ENCODE peak calls at places on chromosome 16, in nine cellular contexts. One of them, this sample, is unnamed.
A peak's percentile ranks its signal among the peaks of the same experiment; 100 is the strongest.

GRCh38 chr16:54284931-54285413 is 1.6 kb downstream of the IRX3 start:
- DNase-seq in MM.1S: no peak
- DNase-seq in body of pancreas: no peak
- DNase-seq in thoracic aorta: no peak
- DNase-seq in ascending aorta: no peak
- DNase-seq in stomach: no peak
- DNase-seq in A549: no peak
- DNase-seq in upper lobe of left lung: no peak
- DNase-seq in neural progenitor cell: peak; percentile 46
- DNase-seq in this sample: peak; percentile 76

GRCh38 chr16:19911747-19912146 is 27.1 kb upstream of the GPRC5B start:
- DNase-seq in MM.1S: no peak
- DNase-seq in body of pancreas: no peak
- DNase-seq in thoracic aorta: no peak
- DNase-seq in ascending aorta: no peak
- DNase-seq in stomach: no peak
- DNase-seq in A549: no peak
- DNase-seq in upper lobe of left lung: no peak
- DNase-seq in neural progenitor cell: no peak
- DNase-seq in this sample: no peak

GRCh38 chr16:57614546-57615343 is 13.7 kb upstream of the ADGRG1 start:
- DNase-seq in MM.1S: no peak
- DNase-seq in body of pancreas: no peak
- DNase-seq in thoracic aorta: no peak
- DNase-seq in ascending aorta: no peak
- DNase-seq in stomach: peak; percentile 25
- DNase-seq in A549: no peak
- DNase-seq in upper lobe of left lung: no peak
- DNase-seq in neural progenitor cell: no peak
- DNase-seq in this sample: peak; percentile 74

GRCh38 chr16:87816507-87817100 is 50.8 kb upstream of the KLHDC4 start:
- DNase-seq in MM.1S: no peak
- DNase-seq in body of pancreas: no peak
- DNase-seq in thoracic aorta: no peak
- DNase-seq in ascending aorta: no peak
- DNase-seq in stomach: no peak
- DNase-seq in A549: no peak
- DNase-seq in upper lobe of left lung: no peak
- DNase-seq in neural progenitor cell: no peak
- DNase-seq in this sample: no peak

GRCh38 chr16:75424096-75424762 is 9.1 kb downstream of the CFDP1 start:
- DNase-seq in MM.1S: no peak
- DNase-seq in body of pancreas: no peak
- DNase-seq in thoracic aorta: no peak
- DNase-seq in ascending aorta: no peak
- DNase-seq in stomach: no peak
- DNase-seq in A549: no peak
- DNase-seq in upper lobe of left lung: no peak
- DNase-seq in neural progenitor cell: no peak
- DNase-seq in this sample: no peak

GRCh38 chr16:87608400-87608985 is 6.2 kb downstream of the JPH3 start:
- DNase-seq in MM.1S: peak; percentile 6
- DNase-seq in body of pancreas: peak; percentile 50
- DNase-seq in thoracic aorta: no peak
- DNase-seq in ascending aorta: no peak
- DNase-seq in stomach: peak; percentile 49
- DNase-seq in A549: no peak
- DNase-seq in upper lobe of left lung: no peak
- DNase-seq in neural progenitor cell: peak; percentile 87
- DNase-seq in this sample: no peak

GRCh38 chr16:3819741-3820724 is 60.5 kb downstream of the CREBBP start:
- DNase-seq in MM.1S: no peak
- DNase-seq in body of pancreas: peak; percentile 63
- DNase-seq in thoracic aorta: no peak
- DNase-seq in ascending aorta: no peak
- DNase-seq in stomach: peak; percentile 38
- DNase-seq in A549: peak; percentile 31
- DNase-seq in upper lobe of left lung: no peak
- DNase-seq in neural progenitor cell: no peak
- DNase-seq in this sample: no peak

GRCh38 chr16:11783319-11784047 is 13.6 kb downstream of the ZC3H7A start:
- DNase-seq in MM.1S: peak; percentile 70
- DNase-seq in body of pancreas: no peak
- DNase-seq in thoracic aorta: no peak
- DNase-seq in ascending aorta: no peak
- DNase-seq in stomach: no peak
- DNase-seq in A549: no peak
- DNase-seq in upper lobe of left lung: no peak
- DNase-seq in neural progenitor cell: no peak
- DNase-seq in this sample: no peak

GRCh38 chr16:85171004-85171808 is 58.9 kb upstream of the CIBAR2 start:
- DNase-seq in MM.1S: no peak
- DNase-seq in body of pancreas: no peak
- DNase-seq in thoracic aorta: no peak
- DNase-seq in ascending aorta: no peak
- DNase-seq in stomach: no peak
- DNase-seq in A549: no peak
- DNase-seq in upper lobe of left lung: peak; percentile 79
- DNase-seq in neural progenitor cell: no peak
- DNase-seq in this sample: no peak

GRCh38 chr16:85171809-85172464 is 59.7 kb upstream of the CIBAR2 start:
- DNase-seq in MM.1S: no peak
- DNase-seq in body of pancreas: no peak
- DNase-seq in thoracic aorta: no peak
- DNase-seq in ascending aorta: no peak
- DNase-seq in stomach: no peak
- DNase-seq in A549: no peak
- DNase-seq in upper lobe of left lung: no peak
- DNase-seq in neural progenitor cell: no peak
- DNase-seq in this sample: no peak

GRCh38 chr16:85173077-85173980 is 61.1 kb upstream of the CIBAR2 start:
- DNase-seq in MM.1S: no peak
- DNase-seq in body of pancreas: no peak
- DNase-seq in thoracic aorta: no peak
- DNase-seq in ascending aorta: no peak
- DNase-seq in stomach: no peak
- DNase-seq in A549: peak; percentile 70
- DNase-seq in upper lobe of left lung: no peak
- DNase-seq in neural progenitor cell: peak; percentile 31
- DNase-seq in this sample: no peak

GRCh38 chr16:85173981-85174751 is 61.9 kb upstream of the CIBAR2 start:
- DNase-seq in MM.1S: no peak
- DNase-seq in body of pancreas: peak; percentile 71
- DNase-seq in thoracic aorta: no peak
- DNase-seq in ascending aorta: no peak
- DNase-seq in stomach: peak; percentile 68
- DNase-seq in A549: peak; percentile 76
- DNase-seq in upper lobe of left lung: no peak
- DNase-seq in neural progenitor cell: peak; percentile 51
- DNase-seq in this sample: no peak

GRCh38 chr16:85172465-85173071 is 60.3 kb upstream of the CIBAR2 start:
- DNase-seq in MM.1S: no peak
- DNase-seq in body of pancreas: peak; percentile 81
- DNase-seq in thoracic aorta: no peak
- DNase-seq in ascending aorta: no peak
- DNase-seq in stomach: no peak
- DNase-seq in A549: peak; percentile 66
- DNase-seq in upper lobe of left lung: no peak
- DNase-seq in neural progenitor cell: peak; percentile 69
- DNase-seq in this sample: no peak
- TF ChIP-seq CTCF in MM.1S: no peak
- TF ChIP-seq CTCF in body of pancreas: peak; percentile 70
- TF ChIP-seq CTCF in thoracic aorta: no peak
- TF ChIP-seq CTCF in ascending aorta: peak; percentile 31
- TF ChIP-seq CTCF in stomach: peak; percentile 15
- TF ChIP-seq CTCF in A549: peak; percentile 9
- TF ChIP-seq CTCF in upper lobe of left lung: peak; percentile 42
- TF ChIP-seq CTCF in neural progenitor cell: peak; percentile 58
- TF ChIP-seq CTCF in this sample: peak; percentile 5

GRCh38 chr16:86574646-86575045 is 3.7 kb upstream of the FOXL1 start:
- DNase-seq in MM.1S: no peak
- DNase-seq in body of pancreas: no peak
- DNase-seq in thoracic aorta: no peak
- DNase-seq in ascending aorta: no peak
- DNase-seq in stomach: no peak
- DNase-seq in A549: no peak
- DNase-seq in upper lobe of left lung: no peak
- DNase-seq in neural progenitor cell: no peak
- DNase-seq in this sample: no peak

GRCh38 chr16:86575095-86575685 is 3.2 kb upstream of the FOXL1 start:
- DNase-seq in MM.1S: no peak
- DNase-seq in body of pancreas: no peak
- DNase-seq in thoracic aorta: no peak
- DNase-seq in ascending aorta: no peak
- DNase-seq in stomach: no peak
- DNase-seq in A549: no peak
- DNase-seq in upper lobe of left lung: no peak
- DNase-seq in neural progenitor cell: no peak
- DNase-seq in this sample: peak; percentile 32

GRCh38 chr16:86577314-86577971 is 906 bp upstream of the FOXL1 start:
- DNase-seq in MM.1S: no peak
- DNase-seq in body of pancreas: no peak
- DNase-seq in thoracic aorta: no peak
- DNase-seq in ascending aorta: no peak
- DNase-seq in stomach: no peak
- DNase-seq in A549: no peak
- DNase-seq in upper lobe of left lung: no peak
- DNase-seq in neural progenitor cell: no peak
- DNase-seq in this sample: no peak

GRCh38 chr16:86576591-86577313 is 1.6 kb upstream of the FOXL1 start:
- DNase-seq in MM.1S: no peak
- DNase-seq in body of pancreas: no peak
- DNase-seq in thoracic aorta: no peak
- DNase-seq in ascending aorta: no peak
- DNase-seq in stomach: no peak
- DNase-seq in A549: no peak
- DNase-seq in upper lobe of left lung: peak; percentile 81
- DNase-seq in neural progenitor cell: no peak
- DNase-seq in this sample: no peak

DNA sequence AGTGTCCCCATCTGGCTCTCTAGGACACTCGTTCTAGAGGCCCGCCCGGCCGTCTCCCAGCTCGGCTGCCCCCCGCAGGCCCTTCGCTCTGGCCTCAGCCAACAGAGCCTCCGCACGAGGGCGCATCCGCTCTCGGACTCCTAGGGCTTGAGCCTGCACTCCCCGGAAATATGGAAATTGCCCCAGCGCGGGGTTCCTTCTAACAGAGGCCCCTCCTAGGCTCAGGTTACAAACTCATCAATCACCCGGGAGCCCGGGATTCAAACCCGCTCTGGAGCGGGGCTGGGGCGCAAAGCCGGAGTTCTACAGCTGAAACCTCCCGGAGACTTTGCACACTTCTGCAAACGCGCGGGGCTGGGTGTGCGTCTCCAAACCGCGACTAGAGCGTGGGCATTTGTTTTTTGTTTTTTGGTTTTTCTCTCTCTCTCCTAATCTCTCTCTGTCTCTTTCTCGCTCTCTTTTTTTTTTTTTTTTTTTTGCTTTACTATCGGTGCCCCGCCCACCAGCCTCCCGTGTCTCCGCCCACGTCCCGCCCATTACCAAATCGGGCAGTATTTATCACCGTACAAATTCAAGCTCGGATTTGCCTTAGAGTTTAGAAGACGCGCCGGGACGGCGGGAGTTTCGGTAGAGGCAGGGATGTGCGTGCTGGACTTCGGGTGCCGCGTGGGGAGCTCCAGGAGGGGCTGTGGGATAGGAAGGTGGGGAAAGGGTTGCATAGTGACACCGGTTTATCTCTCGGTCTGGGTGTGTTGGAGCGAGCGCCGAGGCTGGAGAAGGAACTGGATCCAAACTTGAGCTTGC is 2.4 kb upstream of the FOXL1 start:
- DNase-seq in MM.1S: no peak
- DNase-seq in body of pancreas: peak; percentile 46
- DNase-seq in thoracic aorta: peak; percentile 79
- DNase-seq in ascending aorta: peak; percentile 75
- DNase-seq in stomach: peak; percentile 55
- DNase-seq in A549: peak; percentile 67
- DNase-seq in upper lobe of left lung: peak; percentile 88
- DNase-seq in neural progenitor cell: peak; percentile 97
- DNase-seq in this sample: no peak
- H3K4me1 ChIP-seq in MM.1S: no peaks in the 10 kb centered on the region
- H3K4me1 ChIP-seq in body of pancreas: peaks cover 24% of the 10 kb centered on the region
- H3K4me1 ChIP-seq in thoracic aorta: peaks cover 71% of the 10 kb centered on the region
- H3K4me1 ChIP-seq in ascending aorta: peaks cover 53% of the 10 kb centered on the region
- H3K4me1 ChIP-seq in stomach: peaks cover 36% of the 10 kb centered on the region
- H3K4me1 ChIP-seq in A549: no peaks in the 10 kb centered on the region
- H3K4me1 ChIP-seq in upper lobe of left lung: peaks cover 41% of the 10 kb centered on the region
- H3K4me1 ChIP-seq in neural progenitor cell: peaks cover 12% of the 10 kb centered on the region
- H3K4me1 ChIP-seq in this sample: peaks cover 31% of the 10 kb centered on the region

GRCh38 chr16:662597-662996 is 5.3 kb upstream of the RHOT2 start:
- DNase-seq in MM.1S: no peak
- DNase-seq in body of pancreas: no peak
- DNase-seq in thoracic aorta: no peak
- DNase-seq in ascending aorta: no peak
- DNase-seq in stomach: no peak
- DNase-seq in A549: no peak
- DNase-seq in upper lobe of left lung: no peak
- DNase-seq in neural progenitor cell: no peak
- DNase-seq in this sample: no peak

GRCh38 chr16:660459-661183 is 7.3 kb upstream of the RHOT2 start:
- DNase-seq in MM.1S: peak; percentile 90
- DNase-seq in body of pancreas: peak; percentile 99
- DNase-seq in thoracic aorta: no peak
- DNase-seq in ascending aorta: no peak
- DNase-seq in stomach: peak; percentile 97
- DNase-seq in A549: peak; percentile 70
- DNase-seq in upper lobe of left lung: peak; percentile 94
- DNase-seq in neural progenitor cell: peak; percentile 97
- DNase-seq in this sample: peak; percentile 93

GRCh38 chr16:662095-662494 is 5.8 kb upstream of the RHOT2 start:
- DNase-seq in MM.1S: no peak
- DNase-seq in body of pancreas: no peak
- DNase-seq in thoracic aorta: no peak
- DNase-seq in ascending aorta: no peak
- DNase-seq in stomach: no peak
- DNase-seq in A549: no peak
- DNase-seq in upper lobe of left lung: no peak
- DNase-seq in neural progenitor cell: no peak
- DNase-seq in this sample: no peak

GRCh38 chr16:660132-660458 is 7.8 kb upstream of the RHOT2 start:
- DNase-seq in MM.1S: no peak
- DNase-seq in body of pancreas: no peak
- DNase-seq in thoracic aorta: no peak
- DNase-seq in ascending aorta: no peak
- DNase-seq in stomach: no peak
- DNase-seq in A549: no peak
- DNase-seq in upper lobe of left lung: no peak
- DNase-seq in neural progenitor cell: no peak
- DNase-seq in this sample: no peak

DNA sequence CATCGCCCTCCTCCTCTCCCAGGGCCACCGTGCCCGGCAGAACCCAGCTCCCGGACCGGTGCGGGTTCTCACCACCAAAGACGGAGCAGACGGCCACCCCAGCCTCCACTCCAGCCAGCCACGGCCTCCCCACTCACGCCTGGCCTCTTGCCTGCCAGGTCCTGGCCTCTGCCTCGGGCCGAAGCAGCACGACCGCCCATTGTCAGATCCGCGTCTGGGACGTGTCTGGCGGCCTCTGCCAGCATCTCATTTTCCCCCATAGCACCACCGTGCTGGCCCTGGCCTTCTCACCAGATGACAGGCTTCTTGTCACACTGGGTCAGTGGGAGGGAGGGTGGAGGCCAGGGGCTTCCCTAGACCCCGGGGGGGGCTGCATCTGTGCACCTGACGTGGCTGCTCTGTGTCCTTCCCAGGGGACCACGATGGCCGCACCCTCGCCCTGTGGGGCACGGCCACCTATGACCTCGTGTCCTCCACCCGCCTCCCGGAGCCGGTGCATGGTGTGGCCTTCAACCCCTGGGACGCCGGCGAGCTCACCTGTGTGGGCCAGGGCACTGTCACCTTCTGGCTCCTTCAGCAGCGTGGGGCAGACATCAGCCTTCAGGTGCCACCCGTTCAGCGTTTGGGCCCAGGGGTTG is 6.6 kb upstream of the RHOT2 start:
- DNase-seq in MM.1S: no peak
- DNase-seq in body of pancreas: no peak
- DNase-seq in thoracic aorta: no peak
- DNase-seq in ascending aorta: no peak
- DNase-seq in stomach: no peak
- DNase-seq in A549: no peak
- DNase-seq in upper lobe of left lung: no peak
- DNase-seq in neural progenitor cell: no peak
- DNase-seq in this sample: no peak
- TF ChIP-seq CTCF in MM.1S: no peak
- TF ChIP-seq CTCF in body of pancreas: no peak
- TF ChIP-seq CTCF in thoracic aorta: no peak
- TF ChIP-seq CTCF in ascending aorta: no peak
- TF ChIP-seq CTCF in stomach: no peak
- TF ChIP-seq CTCF in A549: no peak
- TF ChIP-seq CTCF in upper lobe of left lung: no peak
- TF ChIP-seq CTCF in neural progenitor cell: no peak
- TF ChIP-seq CTCF in this sample: no peak

GRCh38 chr16:29820271-29820701 is at the start of gene MVP:
- DNase-seq in MM.1S: peak; percentile 78
- DNase-seq in body of pancreas: peak; percentile 83
- DNase-seq in thoracic aorta: no peak
- DNase-seq in ascending aorta: no peak
- DNase-seq in stomach: peak; percentile 78
- DNase-seq in A549: peak; percentile 74
- DNase-seq in upper lobe of left lung: peak; percentile 69
- DNase-seq in neural progenitor cell: no peak
- DNase-seq in this sample: no peak
- H3K4me1 ChIP-seq in MM.1S: peaks cover 46% of the 10 kb centered on the region
- H3K4me1 ChIP-seq in body of pancreas: peaks cover 82% of the 10 kb centered on the region
- H3K4me1 ChIP-seq in thoracic aorta: peaks cover 74% of the 10 kb centered on the region
- H3K4me1 ChIP-seq in ascending aorta: peaks cover 44% of the 10 kb centered on the region
- H3K4me1 ChIP-seq in stomach: peaks cover 86% of the 10 kb centered on the region
- H3K4me1 ChIP-seq in A549: peaks cover 63% of the 10 kb centered on the region
- H3K4me1 ChIP-seq in upper lobe of left lung: peaks cover 82% of the 10 kb centered on the region
- H3K4me1 ChIP-seq in neural progenitor cell: peaks cover 13% of the 10 kb centered on the region
- H3K4me1 ChIP-seq in this sample: peaks cover 80% of the 10 kb centered on the region